ENCODE peak calls at places on chromosomes 7 and 10, in five cellular contexts. I is left cardiac atrium; Q is Jurkat, Clone E6-1; B is mesendoderm; S is iPS-NIHi11. R is an unnamed sample.

GRCh38 chr10:52318822-52319464 is 4.9 kb downstream of the DKK1 start:
- DNase-seq in I (no peak), Q (no peak), B (no peak), S (no peak), R (no peak)

GRCh38 chr10:101005361-101005760 is 5.8 kb downstream of the LZTS2 start:
- DNase-seq in I (no peak), Q (no peak), B (no peak), S (no peak), R (no peak)

GRCh38 chr7:17524746-17525145 is 226.3 kb downstream of the AHR start:
- DNase-seq in I (no peak), Q (no peak), B (no peak), S (no peak), R (no peak)

GRCh38 chr7:129376076-129376777 is 58.0 kb upstream of the STRIP2 start:
- DNase-seq in I (no peak), Q (peak), B (peak), S (peak), R (peak)

GRCh38 chr7:2717293-2717904 is 29.4 kb downstream of the AMZ1 start:
- DNase-seq in I (peak), Q (no peak), B (no peak), S (no peak), R (no peak)

GRCh38 chr10:11411926-11412545 is 199.4 kb downstream of the USP6NL start:
- DNase-seq in I (no peak), Q (no peak), B (peak), S (no peak), R (no peak)

GRCh38 chr10:11921800-11922387 is 98.7 kb downstream of the PROSER2 start:
- DNase-seq in I (no peak), Q (no peak), B (no peak), S (no peak), R (no peak)

GRCh38 chr7:106126170-106126938 is 14.2 kb upstream of the SYPL1 start:
- DNase-seq in I (no peak), Q (peak), B (no peak), S (no peak), R (no peak)

GRCh38 chr7:492714-493065 is 27.0 kb downstream of the PDGFA start:
- DNase-seq in I (peak), Q (no peak), B (no peak), S (no peak), R (no peak)

GRCh38 chr7:71132521-71133231 is 732 bp downstream of the GALNT17 start:
- DNase-seq in I (no peak), Q (no peak), B (peak), S (peak), R (no peak)

GRCh38 chr10:132098539-132099421 is 33.0 kb downstream of the JAKMIP3 start:
- DNase-seq in I (no peak), Q (no peak), B (no peak), S (no peak), R (no peak)

GRCh38 chr10:30812018-30812851 is 182.7 kb upstream of the LYZL2 start:
- DNase-seq in I (no peak), Q (peak), B (no peak), S (no peak), R (no peak)

GRCh38 chr10:14374745-14375445 is 44.2 kb upstream of the FRMD4A start:
- DNase-seq in I (no peak), Q (no peak), B (no peak), S (no peak), R (no peak)

GRCh38 chr10:117933036-117933435 is 113.7 kb downstream of the RAB11FIP2 start:
- DNase-seq in I (no peak), Q (no peak), B (no peak), S (no peak), R (no peak)

GRCh38 chr7:105141068-105141467 is 127.1 kb downstream of the KMT2E start:
- DNase-seq in I (no peak), Q (peak), B (peak), S (peak), R (peak)

GRCh38 chr7:131502810-131503545 is 53.5 kb downstream of the PODXL start:
- DNase-seq in I (peak), Q (no peak), B (no peak), S (no peak), R (no peak)

GRCh38 chr7:47373871-47374451 is 207.9 kb downstream of the TNS3 start:
- DNase-seq in I (no peak), Q (no peak), B (no peak), S (no peak), R (no peak)

GRCh38 chr7:111138196-111138569 is 47.3 kb downstream of the LRRN3 start:
- DNase-seq in I (peak), Q (peak), B (peak), S (no peak), R (no peak)

GRCh38 chr10:75887981-75888380 is 456.6 kb downstream of the LRMDA start:
- DNase-seq in I (no peak), Q (no peak), B (no peak), S (no peak), R (no peak)

GRCh38 chr7:78090616-78091015 is 292.0 kb downstream of the PHTF2 start:
- DNase-seq in I (no peak), Q (no peak), B (no peak), S (no peak), R (no peak)

GRCh38 chr7:117132385-117133120 is 179.3 kb downstream of the ST7 start:
- DNase-seq in I (no peak), Q (no peak), B (no peak), S (no peak), R (no peak)

GRCh38 chr10:50576245-50576815 is 47.4 kb downstream of the SGMS1 start:
- DNase-seq in I (no peak), Q (no peak), B (no peak), S (no peak), R (no peak)

GRCh38 chr10:92594194-92594593 is 1.3 kb downstream of the KIF11 start:
- DNase-seq in I (no peak), Q (peak), B (no peak), S (no peak), R (no peak)

GRCh38 chr7:93228302-93228701 is 2.0 kb upstream of the HEPACAM2 start:
- DNase-seq in I (no peak), Q (peak), B (peak), S (peak), R (peak)

GRCh38 chr10:21293518-21294356 is 231.7 kb downstream of the SKIDA1 start:
- DNase-seq in I (no peak), Q (no peak), B (peak), S (no peak), R (no peak)

GRCh38 chr10:99364125-99364524 is 35.0 kb downstream of the CNNM1 start:
- DNase-seq in I (no peak), Q (no peak), B (no peak), S (no peak), R (no peak)

GRCh38 chr10:33143160-33143728 is 185.2 kb upstream of the ITGB1 start:
- DNase-seq in I (no peak), Q (no peak), B (no peak), S (no peak), R (no peak)

GRCh38 chr7:2641406-2642393 is 9.9 kb downstream of the TTYH3 start:
- DNase-seq in I (peak), Q (no peak), B (peak), S (peak), R (no peak)

GRCh38 chr7:27248911-27249723 is 6.5 kb downstream of the EVX1 start:
- DNase-seq in I (no peak), Q (no peak), B (peak), S (no peak), R (no peak)

GRCh38 chr7:81159402-81159801 is 240.6 kb upstream of the SEMA3C start:
- DNase-seq in I (no peak), Q (no peak), B (peak), S (no peak), R (peak)

GRCh38 chr10:3719024-3719843 is 65.8 kb downstream of the KLF6 start:
- DNase-seq in I (no peak), Q (no peak), B (no peak), S (no peak), R (no peak)

GRCh38 chr7:78435355-78435754 is 636.8 kb downstream of the PHTF2 start:
- DNase-seq in I (no peak), Q (no peak), B (no peak), S (no peak), R (no peak)

GRCh38 chr7:142908921-142909870 is 23.7 kb upstream of the TRPV6 start:
- DNase-seq in I (no peak), Q (no peak), B (peak), S (peak), R (no peak)

R was measured in SK-N-DZ.